ENCODE peak calls at places on chromosomes 6 and 20, in five cellular contexts. P is IMR-90, T is GM23248, S is testis, L is upper lobe of right lung. U is an unnamed sample.

GRCh38 chr20:19802492-19803158 is 44.6 kb downstream of the RIN2 start:
- DNase-seq in P (peak), T (peak), S (no peak), L (no peak), U (no peak)

GRCh38 chr6:169806718-169807117 is 55.3 kb downstream of the ERMARD start:
- DNase-seq in P (no peak), T (no peak), S (no peak), L (no peak), U (no peak)

GRCh38 chr6:27604986-27605385 is 132.1 kb upstream of the ZNF184 start:
- DNase-seq in P (no peak), T (peak), S (no peak), L (no peak), U (peak)

GRCh38 chr20:36399147-36399968 is 93.2 kb downstream of the DLGAP4 start:
- DNase-seq in P (peak), T (peak), S (peak), L (no peak), U (peak)

GRCh38 chr20:21143194-21143890 is 17.5 kb downstream of the KIZ start:
- DNase-seq in P (no peak), T (no peak), S (no peak), L (no peak), U (no peak)

GRCh38 chr6:19945843-19946358 is 108.7 kb downstream of the ID4 start:
- DNase-seq in P (no peak), T (no peak), S (no peak), L (no peak), U (no peak)

GRCh38 chr6:170176621-170177382 is 114.1 kb downstream of the DLL1 start:
- DNase-seq in P (no peak), T (peak), S (no peak), L (no peak), U (no peak)

GRCh38 chr6:140602431-140602836 is 1228.0 kb upstream of the CITED2 start:
- DNase-seq in P (no peak), T (no peak), S (no peak), L (no peak), U (peak)

GRCh38 chr6:94027374-94027773 is 608.0 kb upstream of the EPHA7 start:
- DNase-seq in P (no peak), T (no peak), S (no peak), L (no peak), U (no peak)
- H3K27ac ChIP-seq in P (no peak), T (no peak), S (no peak), L (no peak), U (no peak)

GRCh38 chr6:37516920-37517405 is 17.3 kb upstream of the CCDC167 start:
- DNase-seq in P (no peak), T (no peak), S (no peak), L (no peak), U (no peak)
- H3K27ac ChIP-seq in P (no peak), T (no peak), S (no peak), L (no peak), U (no peak)

DNA sequence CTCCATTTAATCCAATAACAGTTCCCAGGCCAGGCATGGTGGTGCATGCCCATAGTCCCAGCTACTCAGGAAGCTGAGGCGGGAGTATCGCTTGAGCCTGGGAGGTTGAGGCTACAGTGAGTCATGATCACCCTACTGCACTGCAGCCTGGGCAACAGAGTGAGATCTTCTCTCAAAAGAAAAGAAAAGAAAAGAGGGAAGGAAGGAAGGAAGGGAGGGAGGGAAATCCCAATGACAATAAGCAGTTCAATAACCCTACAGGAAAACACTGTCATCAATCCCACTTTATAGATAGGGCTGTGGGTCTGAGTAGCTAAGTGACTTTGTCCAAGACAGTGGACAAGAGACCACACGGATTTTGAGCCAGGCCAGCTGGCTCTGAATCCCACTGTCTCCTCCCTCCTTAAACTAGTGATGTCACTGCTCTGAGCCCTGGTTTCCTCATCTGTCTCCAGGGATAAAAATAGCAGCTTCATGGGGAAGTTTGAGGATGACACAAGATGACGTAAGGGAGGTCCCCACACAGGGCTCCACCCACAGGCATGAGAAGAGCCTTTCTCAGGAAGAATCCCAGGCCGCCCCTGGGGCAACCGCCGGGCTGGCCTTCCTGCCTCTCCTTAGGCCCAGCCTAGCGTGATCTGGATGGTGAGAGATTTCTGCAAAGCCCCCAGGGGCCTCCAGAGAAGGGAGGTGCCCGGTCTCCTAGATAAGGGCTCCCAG is 7.2 kb upstream of the TRIB3 start:
- DNase-seq in P (peak), T (peak), S (peak), L (no peak), U (peak)
- H3K27ac ChIP-seq in P (peak), T (peak), S (no peak), L (peak), U (peak)

DNA sequence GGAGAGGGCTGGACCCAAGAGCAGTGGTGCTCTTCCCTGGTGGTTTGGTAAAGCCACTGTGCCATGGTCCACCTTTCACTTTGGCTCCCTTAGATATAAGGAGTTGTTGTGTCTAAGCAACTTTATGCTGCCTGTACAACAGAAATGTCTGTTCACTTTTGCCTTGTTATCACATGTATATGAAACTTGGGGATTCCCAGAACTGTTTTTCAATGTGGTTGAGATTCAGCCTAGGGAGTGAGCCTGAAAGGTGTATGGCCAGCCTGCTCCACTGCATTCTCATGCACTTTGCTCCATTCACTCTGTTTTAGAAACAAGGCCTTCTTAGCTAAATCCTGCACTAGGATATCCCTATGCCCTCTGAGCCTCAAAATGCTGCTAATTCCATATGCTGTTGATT is 234.5 kb upstream of the THEMIS start:
- DNase-seq in P (no peak), T (no peak), S (no peak), L (no peak), U (no peak)
- H3K27ac ChIP-seq in P (no peak), T (no peak), S (no peak), L (no peak), U (no peak)

GRCh38 chr6:5497896-5498578 is 236.7 kb downstream of the FARS2 start:
- DNase-seq in P (peak), T (peak), S (no peak), L (no peak), U (peak)

GRCh38 chr6:5493806-5494205 is 232.5 kb downstream of the FARS2 start:
- DNase-seq in P (no peak), T (no peak), S (no peak), L (no peak), U (no peak)

GRCh38 chr6:5501837-5502236 is 240.5 kb downstream of the FARS2 start:
- DNase-seq in P (no peak), T (no peak), S (no peak), L (no peak), U (no peak)

GRCh38 chr6:5499644-5500306 is 238.5 kb downstream of the FARS2 start:
- DNase-seq in P (peak), T (peak), S (no peak), L (no peak), U (peak)

DNA sequence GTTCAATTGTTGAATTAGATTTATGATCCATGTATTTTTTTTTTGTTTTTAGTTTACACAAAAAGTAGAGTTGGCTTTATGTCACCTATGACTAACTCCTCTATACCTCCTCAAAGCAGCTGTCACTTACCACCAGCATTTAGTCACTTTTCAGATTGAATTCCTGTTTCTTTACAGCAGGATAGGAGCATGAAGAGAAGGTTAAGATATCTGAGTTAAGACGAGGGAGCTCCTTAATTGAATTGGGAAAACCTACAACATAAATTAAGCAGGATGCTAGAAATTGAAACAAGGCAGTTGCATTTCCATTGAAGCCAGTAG is 237.2 kb downstream of the FARS2 start:
- DNase-seq in P (peak), T (peak), S (no peak), L (no peak), U (no peak)
- H3K27ac ChIP-seq in P (no peak), T (peak), S (no peak), L (no peak), U (no peak)

DNA sequence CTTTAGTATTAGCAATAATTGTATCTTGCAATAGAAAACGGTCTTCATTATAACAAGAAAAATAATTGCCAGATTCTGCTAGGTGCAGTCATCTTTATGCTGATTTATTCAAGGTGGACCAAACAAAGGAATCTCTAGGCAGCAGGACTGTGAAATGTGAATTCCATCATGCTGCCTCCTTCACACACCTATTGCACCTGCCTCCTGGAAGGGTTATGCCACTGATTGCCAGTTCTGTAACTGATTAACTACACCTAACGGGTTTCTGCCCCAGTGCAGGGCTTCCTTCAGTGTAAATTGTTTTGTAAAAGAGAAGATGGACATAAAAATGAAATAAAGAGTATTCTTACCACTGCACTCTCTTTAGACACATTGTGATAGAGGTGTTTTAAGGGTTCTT is 96.1 kb downstream of the FOXO3 start:
- DNase-seq in P (no peak), T (no peak), S (no peak), L (no peak), U (no peak)
- H3K27ac ChIP-seq in P (peak), T (peak), S (peak), L (peak), U (peak)

DNA sequence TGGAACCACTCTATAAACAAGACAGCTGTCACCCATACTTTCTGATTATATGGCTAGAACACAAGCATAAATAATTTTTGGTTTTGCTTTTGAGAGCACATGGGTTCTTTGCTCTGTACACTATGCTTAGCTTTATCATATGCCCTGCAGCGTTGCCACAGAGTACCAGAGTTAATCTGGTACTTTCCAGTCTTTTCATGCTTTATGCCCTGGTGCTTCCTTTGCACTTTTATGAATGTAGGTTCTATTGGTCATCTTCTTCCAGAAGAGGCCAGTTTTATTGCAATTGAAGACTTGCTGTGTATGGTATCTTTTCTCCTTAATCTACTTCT is 20.8 kb downstream of the SHLD1 start:
- DNase-seq in P (no peak), T (no peak), S (no peak), L (no peak), U (no peak)
- H3K27ac ChIP-seq in P (no peak), T (no peak), S (no peak), L (no peak), U (no peak)

DNA sequence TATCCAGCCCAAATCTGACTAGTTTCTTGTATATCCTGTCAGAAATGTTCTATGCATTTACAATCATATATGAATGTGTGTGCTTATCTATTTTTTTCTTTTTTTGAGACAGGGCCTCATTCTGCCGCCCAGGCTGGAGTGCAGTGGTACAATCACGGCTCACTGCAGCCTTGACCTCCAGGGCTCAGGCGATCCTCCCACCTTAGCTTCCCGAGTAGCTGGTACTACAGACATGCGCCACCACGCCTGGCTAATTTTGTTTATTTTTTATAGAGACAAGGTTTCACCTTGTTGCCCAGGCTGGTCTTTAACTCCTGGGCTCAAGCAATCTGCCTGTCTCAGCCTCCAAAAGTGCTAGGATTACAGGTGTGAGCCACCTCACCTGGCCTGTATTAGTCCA is 3.0 kb upstream of the RAB44 start:
- DNase-seq in P (no peak), T (no peak), S (no peak), L (peak), U (no peak)
- H3K27ac ChIP-seq in P (no peak), T (no peak), S (no peak), L (no peak), U (no peak)

DNA sequence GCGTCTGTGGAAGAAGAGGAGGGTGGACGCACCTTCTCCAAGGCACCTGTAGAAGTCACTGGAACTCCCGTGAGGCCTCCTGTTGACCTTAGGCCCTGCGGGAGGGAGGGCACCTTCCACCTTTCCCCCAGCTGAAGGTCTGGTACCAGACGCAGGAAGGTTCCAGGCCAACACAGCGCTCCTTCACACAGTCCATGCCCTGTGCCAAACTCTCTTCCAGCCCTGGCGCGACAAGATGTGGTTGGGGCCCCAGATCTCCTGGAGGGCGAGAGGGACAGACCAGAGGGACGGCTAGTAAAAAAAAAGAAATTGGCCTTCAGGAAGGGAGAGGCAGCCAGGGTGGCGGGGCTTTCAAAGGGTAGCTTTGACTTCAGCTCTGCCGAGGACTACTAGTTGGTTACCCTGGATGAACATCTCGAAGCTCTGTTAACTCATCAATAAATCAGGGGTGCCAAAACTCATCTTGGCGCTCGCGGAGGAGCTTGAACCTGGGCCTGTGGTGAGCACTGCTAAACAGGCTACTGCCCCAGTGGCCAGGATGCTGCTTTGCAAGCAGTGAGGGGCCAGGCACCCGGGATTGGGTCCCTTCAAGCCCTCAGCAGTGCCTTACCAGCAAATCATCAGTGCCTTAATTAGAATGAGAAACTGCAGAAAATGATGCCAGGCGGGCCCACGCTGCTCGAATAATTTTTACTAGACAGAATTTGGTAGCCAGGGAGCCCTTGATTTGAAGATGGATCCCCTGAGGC is 14.9 kb downstream of the AARS2 start:
- DNase-seq in P (no peak), T (peak), S (no peak), L (no peak), U (no peak)
- H3K27ac ChIP-seq in P (no peak), T (no peak), S (no peak), L (no peak), U (no peak)

DNA sequence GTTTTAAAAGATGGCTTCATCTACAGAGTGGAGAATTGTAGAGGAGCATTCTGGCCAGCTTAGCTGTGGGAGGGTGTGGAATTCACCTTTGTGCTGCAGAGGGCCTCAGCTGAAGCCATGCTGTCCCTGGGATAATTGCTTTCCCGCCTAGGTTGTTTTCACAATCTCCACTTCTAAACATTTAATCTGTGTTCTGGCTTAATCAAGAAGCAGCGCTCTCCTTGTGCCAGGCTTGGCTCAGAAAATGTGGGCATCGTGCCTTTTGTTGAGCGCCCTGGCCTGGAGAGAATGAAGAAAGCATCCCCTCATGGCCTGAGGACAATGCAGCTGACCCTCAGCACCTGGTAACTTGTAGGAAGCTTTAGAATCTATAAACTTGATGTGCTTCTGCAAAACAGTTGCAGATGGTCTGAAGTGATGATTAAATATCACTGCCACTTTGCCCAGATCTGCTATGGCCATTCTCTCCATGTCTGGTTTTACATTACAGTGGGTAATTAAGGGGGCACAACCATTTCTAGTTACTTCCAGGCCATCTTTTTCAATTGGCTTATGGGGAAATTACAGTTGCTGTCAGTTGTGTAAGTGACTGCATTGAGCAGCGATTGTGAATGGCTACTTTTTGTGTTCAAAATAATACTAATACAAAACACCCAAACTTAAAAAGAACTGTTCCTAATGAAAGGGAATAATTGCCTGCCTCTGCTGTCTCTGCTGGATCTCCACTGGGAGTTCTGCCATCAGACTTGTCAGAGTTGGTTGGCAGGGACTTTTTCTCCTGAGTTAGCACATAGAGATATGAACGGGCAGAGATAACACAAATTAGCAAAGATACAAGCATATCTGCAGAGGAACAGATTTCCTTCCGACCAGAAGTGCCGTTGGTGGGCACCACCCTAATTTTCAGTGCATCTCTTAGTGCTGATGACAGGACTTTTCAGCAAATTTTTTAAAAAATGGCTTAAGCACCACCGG is 18.4 kb downstream of the CTNNBL1 start:
- DNase-seq in P (no peak), T (no peak), S (peak), L (no peak), U (no peak)
- H3K27ac ChIP-seq in P (no peak), T (no peak), S (peak), L (no peak), U (no peak)